ENCODE peak calls at places on chromosomes 3 and 15, in eight cellular contexts. One of them, this sample, is unnamed.

GRCh38 chr3:5426094-5426883 is 238.8 kb downstream of the EDEM1 start:
- DNase-seq in dermis blood vessel endothelial cell: peak
- DNase-seq in HL-60: peak
- DNase-seq in stimulated activated naive CD8-positive, alpha-beta T cell treated with anti-CD3 and anti-CD28 coated beads, Interleukin-15, Interleukin-2, amounts not matched to agents 100 U/mL and 50 U/mL, for 24 hours: peak
- DNase-seq in memory B cell: peak
- DNase-seq in NCI-H1436: peak
- DNase-seq in AG09309: no peak
- DNase-seq in NCI-H2171 treated with DMSO at 0.1 percent for 48 hours: peak
- DNase-seq in this sample: no peak

GRCh38 chr3:166445865-166446264 is 608.6 kb upstream of the BCHE start:
- DNase-seq in HL-60: no peak
- DNase-seq in NCI-H1436: no peak
- DNase-seq in memory B cell: no peak
- DNase-seq in dermis blood vessel endothelial cell: no peak
- DNase-seq in stimulated activated naive CD8-positive, alpha-beta T cell treated with anti-CD3 and anti-CD28 coated beads, Interleukin-15, Interleukin-2, amounts not matched to agents 100 U/mL and 50 U/mL, for 24 hours: no peak
- DNase-seq in AG09309: no peak
- DNase-seq in NCI-H2171 treated with DMSO at 0.1 percent for 48 hours: no peak
- DNase-seq in this sample: peak

GRCh38 chr3:15647629-15648167 is 46.2 kb downstream of the BTD start:
- DNase-seq in NCI-H2171 treated with DMSO at 0.1 percent for 48 hours: no peak
- DNase-seq in stimulated activated naive CD8-positive, alpha-beta T cell treated with anti-CD3 and anti-CD28 coated beads, Interleukin-15, Interleukin-2, amounts not matched to agents 100 U/mL and 50 U/mL, for 24 hours: peak
- DNase-seq in AG09309: peak
- DNase-seq in memory B cell: no peak
- DNase-seq in dermis blood vessel endothelial cell: peak
- DNase-seq in HL-60: peak
- DNase-seq in NCI-H1436: no peak
- DNase-seq in this sample: peak

GRCh38 chr3:186986406-186986805 is 56.1 kb downstream of the ST6GAL1 start:
- DNase-seq in NCI-H1436: no peak
- DNase-seq in HL-60: no peak
- DNase-seq in dermis blood vessel endothelial cell: no peak
- DNase-seq in memory B cell: no peak
- DNase-seq in stimulated activated naive CD8-positive, alpha-beta T cell treated with anti-CD3 and anti-CD28 coated beads, Interleukin-15, Interleukin-2, amounts not matched to agents 100 U/mL and 50 U/mL, for 24 hours: no peak
- DNase-seq in AG09309: no peak
- DNase-seq in NCI-H2171 treated with DMSO at 0.1 percent for 48 hours: no peak
- DNase-seq in this sample: no peak

GRCh38 chr3:197454014-197454413 is 101.8 kb downstream of the BDH1 start:
- DNase-seq in HL-60: peak
- DNase-seq in dermis blood vessel endothelial cell: peak
- DNase-seq in NCI-H1436: no peak
- DNase-seq in NCI-H2171 treated with DMSO at 0.1 percent for 48 hours: peak
- DNase-seq in AG09309: no peak
- DNase-seq in stimulated activated naive CD8-positive, alpha-beta T cell treated with anti-CD3 and anti-CD28 coated beads, Interleukin-15, Interleukin-2, amounts not matched to agents 100 U/mL and 50 U/mL, for 24 hours: no peak
- DNase-seq in memory B cell: no peak
- DNase-seq in this sample: no peak

GRCh38 chr3:58666683-58667082 is at the start of gene FAM3D:
- DNase-seq in memory B cell: no peak
- DNase-seq in HL-60: peak
- DNase-seq in NCI-H1436: no peak
- DNase-seq in stimulated activated naive CD8-positive, alpha-beta T cell treated with anti-CD3 and anti-CD28 coated beads, Interleukin-15, Interleukin-2, amounts not matched to agents 100 U/mL and 50 U/mL, for 24 hours: no peak
- DNase-seq in NCI-H2171 treated with DMSO at 0.1 percent for 48 hours: no peak
- DNase-seq in AG09309: no peak
- DNase-seq in dermis blood vessel endothelial cell: peak
- DNase-seq in this sample: no peak

GRCh38 chr15:71066983-71067382 is 48.3 kb upstream of the THSD4 start:
- DNase-seq in AG09309: peak
- DNase-seq in dermis blood vessel endothelial cell: no peak
- DNase-seq in NCI-H1436: no peak
- DNase-seq in memory B cell: no peak
- DNase-seq in stimulated activated naive CD8-positive, alpha-beta T cell treated with anti-CD3 and anti-CD28 coated beads, Interleukin-15, Interleukin-2, amounts not matched to agents 100 U/mL and 50 U/mL, for 24 hours: no peak
- DNase-seq in NCI-H2171 treated with DMSO at 0.1 percent for 48 hours: no peak
- DNase-seq in HL-60: no peak
- DNase-seq in this sample: no peak

GRCh38 chr3:38349684-38350359 is 3.2 kb downstream of the XYLB start:
- DNase-seq in NCI-H2171 treated with DMSO at 0.1 percent for 48 hours: no peak
- DNase-seq in HL-60: no peak
- DNase-seq in dermis blood vessel endothelial cell: no peak
- DNase-seq in NCI-H1436: no peak
- DNase-seq in stimulated activated naive CD8-positive, alpha-beta T cell treated with anti-CD3 and anti-CD28 coated beads, Interleukin-15, Interleukin-2, amounts not matched to agents 100 U/mL and 50 U/mL, for 24 hours: no peak
- DNase-seq in memory B cell: no peak
- DNase-seq in AG09309: no peak
- DNase-seq in this sample: no peak

GRCh38 chr3:188734395-188734794 is 437.4 kb upstream of the TPRG1 start:
- DNase-seq in memory B cell: no peak
- DNase-seq in stimulated activated naive CD8-positive, alpha-beta T cell treated with anti-CD3 and anti-CD28 coated beads, Interleukin-15, Interleukin-2, amounts not matched to agents 100 U/mL and 50 U/mL, for 24 hours: no peak
- DNase-seq in HL-60: no peak
- DNase-seq in NCI-H1436: peak
- DNase-seq in AG09309: no peak
- DNase-seq in NCI-H2171 treated with DMSO at 0.1 percent for 48 hours: peak
- DNase-seq in dermis blood vessel endothelial cell: peak
- DNase-seq in this sample: no peak

GRCh38 chr3:55543228-55543627 is 56.1 kb upstream of the WNT5A start:
- DNase-seq in NCI-H2171 treated with DMSO at 0.1 percent for 48 hours: no peak
- DNase-seq in HL-60: no peak
- DNase-seq in memory B cell: no peak
- DNase-seq in dermis blood vessel endothelial cell: no peak
- DNase-seq in stimulated activated naive CD8-positive, alpha-beta T cell treated with anti-CD3 and anti-CD28 coated beads, Interleukin-15, Interleukin-2, amounts not matched to agents 100 U/mL and 50 U/mL, for 24 hours: no peak
- DNase-seq in AG09309: no peak
- DNase-seq in NCI-H1436: no peak
- DNase-seq in this sample: no peak

GRCh38 chr3:177673105-177673804 is 476.0 kb upstream of the TBL1XR1 start:
- DNase-seq in HL-60: peak
- DNase-seq in stimulated activated naive CD8-positive, alpha-beta T cell treated with anti-CD3 and anti-CD28 coated beads, Interleukin-15, Interleukin-2, amounts not matched to agents 100 U/mL and 50 U/mL, for 24 hours: no peak
- DNase-seq in memory B cell: no peak
- DNase-seq in AG09309: peak
- DNase-seq in NCI-H1436: no peak
- DNase-seq in NCI-H2171 treated with DMSO at 0.1 percent for 48 hours: no peak
- DNase-seq in dermis blood vessel endothelial cell: peak
- DNase-seq in this sample: peak

GRCh38 chr3:129736070-129736469 is 129.6 kb upstream of the PLXND1 start:
- DNase-seq in dermis blood vessel endothelial cell: no peak
- DNase-seq in AG09309: no peak
- DNase-seq in HL-60: no peak
- DNase-seq in stimulated activated naive CD8-positive, alpha-beta T cell treated with anti-CD3 and anti-CD28 coated beads, Interleukin-15, Interleukin-2, amounts not matched to agents 100 U/mL and 50 U/mL, for 24 hours: no peak
- DNase-seq in NCI-H2171 treated with DMSO at 0.1 percent for 48 hours: no peak
- DNase-seq in memory B cell: no peak
- DNase-seq in NCI-H1436: no peak
- DNase-seq in this sample: peak

GRCh38 chr3:146093928-146094327 is 67.1 kb downstream of the PLOD2 start:
- DNase-seq in dermis blood vessel endothelial cell: peak
- DNase-seq in stimulated activated naive CD8-positive, alpha-beta T cell treated with anti-CD3 and anti-CD28 coated beads, Interleukin-15, Interleukin-2, amounts not matched to agents 100 U/mL and 50 U/mL, for 24 hours: no peak
- DNase-seq in HL-60: no peak
- DNase-seq in NCI-H1436: no peak
- DNase-seq in AG09309: no peak
- DNase-seq in NCI-H2171 treated with DMSO at 0.1 percent for 48 hours: no peak
- DNase-seq in memory B cell: no peak
- DNase-seq in this sample: no peak

GRCh38 chr3:58899159-58899952 is 150.5 kb downstream of the CFAP20DC start:
- DNase-seq in HL-60: peak
- DNase-seq in NCI-H1436: no peak
- DNase-seq in AG09309: no peak
- DNase-seq in dermis blood vessel endothelial cell: peak
- DNase-seq in memory B cell: no peak
- DNase-seq in stimulated activated naive CD8-positive, alpha-beta T cell treated with anti-CD3 and anti-CD28 coated beads, Interleukin-15, Interleukin-2, amounts not matched to agents 100 U/mL and 50 U/mL, for 24 hours: peak
- DNase-seq in NCI-H2171 treated with DMSO at 0.1 percent for 48 hours: no peak
- DNase-seq in this sample: no peak

GRCh38 chr3:28242519-28242918 is 1.1 kb downstream of the CMC1 start:
- DNase-seq in NCI-H2171 treated with DMSO at 0.1 percent for 48 hours: no peak
- DNase-seq in NCI-H1436: no peak
- DNase-seq in memory B cell: no peak
- DNase-seq in HL-60: no peak
- DNase-seq in stimulated activated naive CD8-positive, alpha-beta T cell treated with anti-CD3 and anti-CD28 coated beads, Interleukin-15, Interleukin-2, amounts not matched to agents 100 U/mL and 50 U/mL, for 24 hours: no peak
- DNase-seq in AG09309: no peak
- DNase-seq in dermis blood vessel endothelial cell: no peak
- DNase-seq in this sample: no peak

GRCh38 chr3:124532071-124532470 is 198.2 kb upstream of the UMPS start:
- DNase-seq in dermis blood vessel endothelial cell: no peak
- DNase-seq in NCI-H1436: no peak
- DNase-seq in NCI-H2171 treated with DMSO at 0.1 percent for 48 hours: no peak
- DNase-seq in memory B cell: no peak
- DNase-seq in stimulated activated naive CD8-positive, alpha-beta T cell treated with anti-CD3 and anti-CD28 coated beads, Interleukin-15, Interleukin-2, amounts not matched to agents 100 U/mL and 50 U/mL, for 24 hours: no peak
- DNase-seq in AG09309: no peak
- DNase-seq in HL-60: no peak
- DNase-seq in this sample: peak

GRCh38 chr15:67911727-67912126 is 71.9 kb upstream of the RNU6-1 start:
- DNase-seq in memory B cell: no peak
- DNase-seq in AG09309: no peak
- DNase-seq in HL-60: no peak
- DNase-seq in dermis blood vessel endothelial cell: no peak
- DNase-seq in NCI-H1436: no peak
- DNase-seq in stimulated activated naive CD8-positive, alpha-beta T cell treated with anti-CD3 and anti-CD28 coated beads, Interleukin-15, Interleukin-2, amounts not matched to agents 100 U/mL and 50 U/mL, for 24 hours: no peak
- DNase-seq in NCI-H2171 treated with DMSO at 0.1 percent for 48 hours: no peak
- DNase-seq in this sample: no peak

GRCh38 chr3:184594386-184595035 is 32.9 kb downstream of the EPHB3 start:
- DNase-seq in NCI-H1436: no peak
- DNase-seq in stimulated activated naive CD8-positive, alpha-beta T cell treated with anti-CD3 and anti-CD28 coated beads, Interleukin-15, Interleukin-2, amounts not matched to agents 100 U/mL and 50 U/mL, for 24 hours: no peak
- DNase-seq in HL-60: no peak
- DNase-seq in NCI-H2171 treated with DMSO at 0.1 percent for 48 hours: no peak
- DNase-seq in dermis blood vessel endothelial cell: no peak
- DNase-seq in AG09309: no peak
- DNase-seq in memory B cell: no peak
- DNase-seq in this sample: no peak

GRCh38 chr3:112651516-112651915 is 10.6 kb upstream of the CCDC80 start:
- DNase-seq in AG09309: peak
- DNase-seq in HL-60: no peak
- DNase-seq in stimulated activated naive CD8-positive, alpha-beta T cell treated with anti-CD3 and anti-CD28 coated beads, Interleukin-15, Interleukin-2, amounts not matched to agents 100 U/mL and 50 U/mL, for 24 hours: no peak
- DNase-seq in dermis blood vessel endothelial cell: no peak
- DNase-seq in memory B cell: no peak
- DNase-seq in NCI-H2171 treated with DMSO at 0.1 percent for 48 hours: no peak
- DNase-seq in NCI-H1436: no peak
- DNase-seq in this sample: peak

GRCh38 chr3:78737988-78738387 is 1029.8 kb downstream of the ROBO1 start:
- DNase-seq in memory B cell: no peak
- DNase-seq in dermis blood vessel endothelial cell: no peak
- DNase-seq in AG09309: no peak
- DNase-seq in HL-60: no peak
- DNase-seq in NCI-H2171 treated with DMSO at 0.1 percent for 48 hours: peak
- DNase-seq in stimulated activated naive CD8-positive, alpha-beta T cell treated with anti-CD3 and anti-CD28 coated beads, Interleukin-15, Interleukin-2, amounts not matched to agents 100 U/mL and 50 U/mL, for 24 hours: no peak
- DNase-seq in NCI-H1436: no peak
- DNase-seq in this sample: no peak

GRCh38 chr3:33636125-33636855 is 81.8 kb downstream of the CLASP2 start:
- DNase-seq in NCI-H1436: no peak
- DNase-seq in memory B cell: no peak
- DNase-seq in dermis blood vessel endothelial cell: peak
- DNase-seq in stimulated activated naive CD8-positive, alpha-beta T cell treated with anti-CD3 and anti-CD28 coated beads, Interleukin-15, Interleukin-2, amounts not matched to agents 100 U/mL and 50 U/mL, for 24 hours: no peak
- DNase-seq in AG09309: peak
- DNase-seq in NCI-H2171 treated with DMSO at 0.1 percent for 48 hours: peak
- DNase-seq in HL-60: peak
- DNase-seq in this sample: no peak

GRCh38 chr15:78103406-78104118 is 11.2 kb downstream of the SH2D7 start:
- DNase-seq in HL-60: peak
- DNase-seq in memory B cell: no peak
- DNase-seq in NCI-H2171 treated with DMSO at 0.1 percent for 48 hours: no peak
- DNase-seq in stimulated activated naive CD8-positive, alpha-beta T cell treated with anti-CD3 and anti-CD28 coated beads, Interleukin-15, Interleukin-2, amounts not matched to agents 100 U/mL and 50 U/mL, for 24 hours: peak
- DNase-seq in dermis blood vessel endothelial cell: peak
- DNase-seq in NCI-H1436: no peak
- DNase-seq in AG09309: no peak
- DNase-seq in this sample: no peak

GRCh38 chr3:159416854-159417253 is 571.8 kb upstream of the IL12A start:
- DNase-seq in NCI-H2171 treated with DMSO at 0.1 percent for 48 hours: peak
- DNase-seq in memory B cell: no peak
- DNase-seq in HL-60: no peak
- DNase-seq in dermis blood vessel endothelial cell: no peak
- DNase-seq in stimulated activated naive CD8-positive, alpha-beta T cell treated with anti-CD3 and anti-CD28 coated beads, Interleukin-15, Interleukin-2, amounts not matched to agents 100 U/mL and 50 U/mL, for 24 hours: no peak
- DNase-seq in NCI-H1436: no peak
- DNase-seq in AG09309: no peak
- DNase-seq in this sample: no peak

GRCh38 chr3:32455609-32456428 is 46.8 kb downstream of the CMTM6 start:
- DNase-seq in HL-60: no peak
- DNase-seq in NCI-H1436: no peak
- DNase-seq in dermis blood vessel endothelial cell: no peak
- DNase-seq in AG09309: no peak
- DNase-seq in memory B cell: no peak
- DNase-seq in stimulated activated naive CD8-positive, alpha-beta T cell treated with anti-CD3 and anti-CD28 coated beads, Interleukin-15, Interleukin-2, amounts not matched to agents 100 U/mL and 50 U/mL, for 24 hours: peak
- DNase-seq in NCI-H2171 treated with DMSO at 0.1 percent for 48 hours: no peak
- DNase-seq in this sample: no peak

GRCh38 chr15:50166216-50166615 is 15.8 kb upstream of the SLC27A2 start:
- DNase-seq in memory B cell: no peak
- DNase-seq in HL-60: no peak
- DNase-seq in NCI-H2171 treated with DMSO at 0.1 percent for 48 hours: no peak
- DNase-seq in stimulated activated naive CD8-positive, alpha-beta T cell treated with anti-CD3 and anti-CD28 coated beads, Interleukin-15, Interleukin-2, amounts not matched to agents 100 U/mL and 50 U/mL, for 24 hours: no peak
- DNase-seq in dermis blood vessel endothelial cell: no peak
- DNase-seq in AG09309: peak
- DNase-seq in NCI-H1436: no peak
- DNase-seq in this sample: peak

GRCh38 chr15:67049351-67050044 is 15.9 kb upstream of the SMAD3 start:
- DNase-seq in memory B cell: no peak
- DNase-seq in stimulated activated naive CD8-positive, alpha-beta T cell treated with anti-CD3 and anti-CD28 coated beads, Interleukin-15, Interleukin-2, amounts not matched to agents 100 U/mL and 50 U/mL, for 24 hours: no peak
- DNase-seq in NCI-H2171 treated with DMSO at 0.1 percent for 48 hours: no peak
- DNase-seq in dermis blood vessel endothelial cell: peak
- DNase-seq in AG09309: peak
- DNase-seq in NCI-H1436: no peak
- DNase-seq in HL-60: no peak
- DNase-seq in this sample: peak

GRCh38 chr3:162865466-162865865 is 1368.9 kb downstream of the OTOL1 start:
- DNase-seq in HL-60: no peak
- DNase-seq in NCI-H1436: no peak
- DNase-seq in AG09309: no peak
- DNase-seq in dermis blood vessel endothelial cell: no peak
- DNase-seq in NCI-H2171 treated with DMSO at 0.1 percent for 48 hours: no peak
- DNase-seq in stimulated activated naive CD8-positive, alpha-beta T cell treated with anti-CD3 and anti-CD28 coated beads, Interleukin-15, Interleukin-2, amounts not matched to agents 100 U/mL and 50 U/mL, for 24 hours: no peak
- DNase-seq in memory B cell: no peak
- DNase-seq in this sample: no peak

GRCh38 chr3:134903840-134904239 is 108.8 kb downstream of the EPHB1 start:
- DNase-seq in AG09309: no peak
- DNase-seq in NCI-H2171 treated with DMSO at 0.1 percent for 48 hours: no peak
- DNase-seq in dermis blood vessel endothelial cell: no peak
- DNase-seq in HL-60: no peak
- DNase-seq in memory B cell: no peak
- DNase-seq in stimulated activated naive CD8-positive, alpha-beta T cell treated with anti-CD3 and anti-CD28 coated beads, Interleukin-15, Interleukin-2, amounts not matched to agents 100 U/mL and 50 U/mL, for 24 hours: no peak
- DNase-seq in NCI-H1436: no peak
- DNase-seq in this sample: no peak

GRCh38 chr15:82945326-82945725 is 7.2 kb downstream of the HOMER2 start:
- DNase-seq in AG09309: no peak
- DNase-seq in NCI-H1436: no peak
- DNase-seq in stimulated activated naive CD8-positive, alpha-beta T cell treated with anti-CD3 and anti-CD28 coated beads, Interleukin-15, Interleukin-2, amounts not matched to agents 100 U/mL and 50 U/mL, for 24 hours: no peak
- DNase-seq in NCI-H2171 treated with DMSO at 0.1 percent for 48 hours: no peak
- DNase-seq in HL-60: no peak
- DNase-seq in dermis blood vessel endothelial cell: no peak
- DNase-seq in memory B cell: no peak
- DNase-seq in this sample: no peak